ENCODE peak calls at places on chromosomes 2 and 18, in five cellular contexts. L, W, I, B and C are unnamed samples.

GRCh38 chr2:241410739-241411176 is 54.7 kb downstream of the FARP2 start:
- DNase-seq in L (no peak), W (peak; percentile 86), I (no peak), B (no peak), C (peak; percentile 63)

GRCh38 chr2:127664065-127664894 is 11.1 kb downstream of the LIMS2 start:
- DNase-seq in L (peak; percentile 47), W (no peak), I (no peak), B (no peak), C (no peak)

GRCh38 chr2:80073134-80073561 is 231.4 kb downstream of the LRRTM1 start:
- DNase-seq in L (no peak), W (peak; percentile 67), I (no peak), B (peak; percentile 4), C (peak; percentile 31)

GRCh38 chr18:6482198-6482977 is 67.7 kb upstream of the L3MBTL4 start:
- DNase-seq in L (no peak), W (peak; percentile 45), I (no peak), B (no peak), C (peak; percentile 31)

GRCh38 chr2:239056611-239057010 is 208.7 kb downstream of the TWIST2 start:
- DNase-seq in L (no peak), W (no peak), I (no peak), B (no peak), C (no peak)

GRCh38 chr18:13610517-13610916 is 115.8 kb downstream of the FAM210A start:
- DNase-seq in L (no peak), W (no peak), I (no peak), B (no peak), C (no peak)

GRCh38 chr2:66576381-66577330 is 141.7 kb downstream of the MEIS1 start:
- DNase-seq in L (no peak), W (peak; percentile 39), I (no peak), B (no peak), C (no peak)

GRCh38 chr18:78292602-78293001 is 687.0 kb upstream of the SALL3 start:
- DNase-seq in L (no peak), W (no peak), I (no peak), B (no peak), C (no peak)

GRCh38 chr18:49548266-49548665 is 13.6 kb upstream of the LIPG start:
- DNase-seq in L (no peak), W (peak; percentile 29), I (no peak), B (no peak), C (no peak)

DNA sequence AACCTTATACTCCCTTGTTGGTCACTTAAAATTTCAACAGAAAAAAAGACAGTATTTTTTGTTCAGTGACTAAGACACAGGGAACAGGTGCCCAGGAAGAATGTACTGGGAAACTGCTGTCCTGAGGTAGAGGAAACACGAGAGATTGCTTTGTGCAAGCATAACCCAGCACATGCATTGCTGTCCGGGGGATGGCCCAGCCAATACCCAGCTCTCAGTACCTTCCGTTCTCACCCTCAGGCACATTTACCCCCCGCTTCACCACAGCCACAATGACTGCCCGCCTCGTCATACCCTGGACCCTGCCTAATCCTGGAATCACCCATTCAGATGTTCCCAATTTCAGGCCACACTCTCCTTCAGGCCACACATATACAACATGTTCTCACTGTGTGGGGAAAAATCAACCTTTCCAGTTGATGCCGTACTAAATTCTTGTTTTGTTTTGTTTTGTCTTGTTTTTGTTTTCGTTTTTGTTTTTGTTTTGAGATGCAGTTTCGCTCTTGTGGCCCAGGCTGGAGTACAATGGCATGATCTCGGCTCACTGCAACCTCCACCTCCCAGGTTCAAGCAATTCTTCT is 140.7 kb downstream of the ESCO1 start:
- DNase-seq in L (no peak), W (no peak), I (no peak), B (no peak), C (no peak)
- H3K27ac ChIP-seq in L (no peak overlapping the region), W (no peak overlapping the region), I (no peak overlapping the region), B (no peak overlapping the region), C (no peak overlapping the region)

GRCh38 chr2:226664140-226664539 is 135.5 kb downstream of the IRS1 start:
- DNase-seq in L (peak; percentile 61), W (peak; percentile 39), I (no peak), B (no peak), C (no peak)
- H3K27ac ChIP-seq in L (no peak overlapping the region), W (no peak overlapping the region), I (no peak overlapping the region), B (no peak overlapping the region), C (no peak overlapping the region)

DNA sequence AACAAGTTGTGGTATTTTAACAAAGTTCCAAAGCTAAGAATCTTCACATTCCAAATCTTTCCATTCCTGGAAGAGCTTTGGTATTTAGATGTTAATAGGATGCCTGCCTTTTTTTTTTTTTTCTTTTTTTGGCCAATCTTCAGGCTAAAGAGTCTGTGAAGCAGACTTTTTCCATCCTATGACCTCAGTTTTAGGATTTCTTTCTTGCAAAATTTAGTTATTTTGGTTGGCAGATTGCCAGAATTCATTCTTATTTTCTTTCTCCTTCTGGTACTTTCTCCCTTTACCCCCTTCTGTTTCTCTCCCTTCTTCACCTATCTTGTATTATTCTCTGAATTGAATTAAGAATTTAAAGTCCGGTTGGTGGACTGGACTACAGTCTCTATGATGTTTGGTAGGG is 217.8 kb upstream of the REV1 start:
- DNase-seq in L (no peak), W (no peak), I (no peak), B (no peak), C (no peak)
- H3K27ac ChIP-seq in L (peak overlapping the region; percentile 2), W (no peak overlapping the region), I (no peak overlapping the region), B (no peak overlapping the region), C (no peak overlapping the region)

GRCh38 chr18:477565-477964 is 22.9 kb downstream of the COLEC12 start:
- DNase-seq in L (no peak), W (peak; percentile 50), I (no peak), B (no peak), C (no peak)

GRCh38 chr18:474416-474815 is 26.1 kb downstream of the COLEC12 start:
- DNase-seq in L (no peak), W (no peak), I (no peak), B (no peak), C (no peak)

GRCh38 chr18:476368-476767 is 24.1 kb downstream of the COLEC12 start:
- DNase-seq in L (no peak), W (no peak), I (no peak), B (no peak), C (no peak)

GRCh38 chr18:475202-475624 is 25.3 kb downstream of the COLEC12 start:
- DNase-seq in L (no peak), W (peak; percentile 60), I (no peak), B (no peak), C (no peak)

DNA sequence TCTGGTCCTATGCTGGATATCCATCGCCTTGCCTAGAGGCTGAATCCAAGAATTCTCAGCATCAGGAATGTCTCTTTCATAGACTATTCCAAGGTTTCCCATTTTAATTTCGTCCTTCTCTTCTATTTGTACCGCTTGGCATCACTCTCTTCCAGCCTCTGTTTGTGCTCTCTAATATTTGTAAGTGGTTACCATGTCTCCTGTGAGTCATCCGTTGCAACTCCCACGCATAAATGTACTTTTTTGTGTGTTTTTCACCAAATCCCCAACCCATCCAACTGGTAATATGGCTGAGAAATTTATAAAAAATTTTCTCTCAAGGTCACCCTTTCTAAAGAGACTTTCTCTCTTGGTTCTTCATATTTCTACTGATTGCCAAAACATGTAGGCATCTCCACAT is 21.8 kb downstream of the COLEC12 start:
- DNase-seq in L (no peak), W (peak; percentile 36), I (no peak), B (no peak), C (no peak)
- H3K27ac ChIP-seq in L (no peak overlapping the region), W (no peak overlapping the region), I (no peak overlapping the region), B (no peak overlapping the region), C (no peak overlapping the region)

GRCh38 chr2:160338891-160339290 is 138.8 kb upstream of the ITGB6 start:
- DNase-seq in L (no peak), W (no peak), I (no peak), B (no peak), C (no peak)
- H3K27ac ChIP-seq in L (peak overlapping the region; percentile 59), W (no peak overlapping the region), I (no peak overlapping the region), B (no peak overlapping the region), C (no peak overlapping the region)

GRCh38 chr2:131835621-131836091 is 308.0 kb downstream of the CCDC74A start:
- DNase-seq in L (no peak), W (no peak), I (no peak), B (no peak), C (no peak)
- H3K27ac ChIP-seq in L (no peak overlapping the region), W (no peak overlapping the region), I (no peak overlapping the region), B (no peak overlapping the region), C (no peak overlapping the region)

GRCh38 chr2:14632133-14632936 is at the start of gene LRATD1:
- DNase-seq in L (peak; percentile 89), W (peak; percentile 93), I (no peak), B (no peak), C (peak; percentile 81)

GRCh38 chr2:14633451-14634211 is 1.1 kb downstream of the LRATD1 start:
- DNase-seq in L (peak; percentile 52), W (peak; percentile 12), I (no peak), B (no peak), C (no peak)

GRCh38 chr2:14633031-14633430 is 514 bp downstream of the LRATD1 start:
- DNase-seq in L (no peak), W (peak; percentile 33), I (no peak), B (no peak), C (no peak)

GRCh38 chr2:14634223-14634884 is 1.8 kb downstream of the LRATD1 start:
- DNase-seq in L (peak; percentile 88), W (peak; percentile 91), I (no peak), B (no peak), C (no peak)

DNA sequence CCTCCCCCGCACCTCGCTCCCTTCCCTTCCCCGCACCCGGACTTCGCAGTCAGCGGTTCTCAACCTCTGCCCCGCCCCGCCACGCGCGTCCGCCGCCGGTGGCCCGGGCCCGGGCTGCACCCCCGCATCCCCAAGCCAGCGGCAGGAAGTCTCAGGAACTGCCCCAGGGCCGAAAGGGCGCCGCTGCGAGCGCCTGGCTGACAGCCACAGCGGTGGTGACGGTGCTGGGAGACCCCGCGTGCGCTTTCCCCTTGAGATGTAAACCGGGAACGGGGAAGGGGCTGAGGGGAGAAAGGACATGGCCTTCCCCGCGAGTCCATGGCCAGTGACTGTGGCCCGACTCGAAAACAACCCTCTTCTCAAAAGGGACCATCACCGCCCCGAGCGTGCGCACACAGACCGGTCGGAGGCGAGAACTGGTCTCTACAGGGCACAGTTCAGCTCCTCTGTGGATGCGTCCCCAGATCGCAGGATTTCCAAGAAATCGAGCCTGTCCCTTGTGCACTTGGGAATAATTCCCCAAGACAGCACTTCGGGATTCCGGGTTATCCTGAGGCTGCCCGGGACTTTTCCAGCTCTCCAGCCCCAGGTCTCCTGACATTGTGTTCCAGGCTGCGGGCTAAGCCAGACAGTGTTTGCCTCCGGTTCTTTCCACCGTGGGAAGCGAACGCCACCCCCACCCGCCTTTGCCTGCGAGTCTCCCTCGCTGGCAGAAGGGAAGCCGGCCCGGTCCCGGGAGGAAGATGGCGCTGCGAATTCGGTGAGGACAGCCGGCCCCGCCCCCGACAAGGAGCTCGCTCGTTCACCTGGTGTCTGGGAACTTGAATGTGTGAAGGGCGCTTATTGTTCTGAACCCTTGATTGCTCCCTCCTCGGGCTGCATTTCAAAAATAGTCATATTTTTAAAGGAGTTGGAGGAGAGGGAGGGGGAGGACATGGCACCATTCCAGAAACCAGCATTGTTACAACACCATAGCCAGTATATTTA is 2.7 kb downstream of the LRATD1 start:
- DNase-seq in L (peak; percentile 84), W (peak; percentile 82), I (no peak), B (no peak), C (peak; percentile 56)
- H3K27ac ChIP-seq in L (peak overlapping the region; percentile 85), W (peak overlapping the region; percentile 84), I (no peak overlapping the region), B (no peak overlapping the region), C (peak overlapping the region; percentile 78)